ENCODE peak calls at places on chromosomes 13 and 19, in six cellular contexts. A is CD8-positive, alpha-beta T cell; V is left ventricle myocardium inferior; X is MG63; T is epithelial cell of proximal tubule; F is dorsolateral prefrontal cortex. W is an unnamed sample.

GRCh38 chr13:37446503-37446902 is 152.1 kb downstream of the POSTN start:
- DNase-seq in T (peak), A (no peak), X (peak), F (no peak), V (no peak), W (no peak)

GRCh38 chr13:72221276-72221962 is 354.4 kb upstream of the DACH1 start:
- DNase-seq in F (no peak), A (no peak), V (no peak), T (no peak), X (peak), W (no peak)

GRCh38 chr13:40315416-40316064 is 350.9 kb downstream of the FOXO1 start:
- DNase-seq in X (no peak), F (no peak), A (no peak), V (no peak), T (no peak), W (no peak)

GRCh38 chr19:17184381-17184841 is 30.7 kb upstream of the USE1 start:
- DNase-seq in V (no peak), F (no peak), T (no peak), X (no peak), A (peak), W (no peak)

GRCh38 chr19:13044160-13044853 is 49.0 kb downstream of the NFIX start:
- DNase-seq in A (peak), V (no peak), X (peak), T (no peak), F (no peak), W (no peak)

GRCh38 chr19:18274776-18275356 is 614 bp upstream of the IQCN start:
- DNase-seq in V (peak), A (no peak), X (peak), T (no peak), F (peak), W (peak)

GRCh38 chr13:102846261-102847015 is 606 bp downstream of the ERCC5 start:
- DNase-seq in X (peak), F (peak), V (peak), A (peak), T (no peak), W (no peak)

GRCh38 chr13:29513002-29513980 is 82.2 kb downstream of the SLC7A1 start:
- DNase-seq in X (peak), T (no peak), V (no peak), F (no peak), A (no peak), W (no peak)

GRCh38 chr13:82800391-82800790 is 1081.9 kb downstream of the SLITRK1 start:
- DNase-seq in T (no peak), X (no peak), F (no peak), A (no peak), V (no peak), W (no peak)

GRCh38 chr13:48424212-48424611 is 11.3 kb upstream of the LPAR6 start:
- DNase-seq in V (no peak), F (no peak), X (no peak), A (no peak), T (no peak), W (no peak)

GRCh38 chr13:23159205-23159586 is 21.6 kb upstream of the SGCG start:
- DNase-seq in T (no peak), F (no peak), A (no peak), X (peak), V (peak), W (no peak)

DNA sequence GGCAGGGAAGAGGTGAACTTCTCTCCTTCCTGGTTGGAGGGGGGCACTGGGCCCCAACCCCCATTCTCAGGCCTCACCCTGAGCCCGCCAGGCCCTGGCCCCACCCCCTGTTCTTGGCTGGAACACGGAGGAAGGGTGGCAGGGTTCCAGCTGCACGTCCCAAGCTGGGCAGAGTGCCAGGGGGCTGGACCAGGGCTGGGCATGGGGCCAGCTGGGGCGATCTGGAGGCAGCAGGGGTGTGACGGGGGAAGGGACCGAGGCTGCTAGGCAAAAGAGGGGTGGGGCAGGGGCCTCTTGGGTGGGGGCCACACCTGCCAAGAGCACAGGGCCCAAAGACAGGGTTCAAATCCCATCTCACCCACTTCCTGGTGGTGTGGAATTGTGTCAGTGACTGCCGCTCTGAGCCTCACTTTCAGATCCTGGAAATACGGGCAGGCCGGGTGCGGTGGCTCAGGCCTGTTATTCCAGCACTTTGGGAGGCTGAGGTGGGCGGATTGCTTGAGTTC is 2.2 kb downstream of the HIF3A start:
- DNase-seq in F (peak), V (peak), T (no peak), X (peak), A (no peak), W (peak)
- H3K4me3 ChIP-seq in F (peak), V (peak), T (no peak), X (no peak), A (no peak), W (no peak)

DNA sequence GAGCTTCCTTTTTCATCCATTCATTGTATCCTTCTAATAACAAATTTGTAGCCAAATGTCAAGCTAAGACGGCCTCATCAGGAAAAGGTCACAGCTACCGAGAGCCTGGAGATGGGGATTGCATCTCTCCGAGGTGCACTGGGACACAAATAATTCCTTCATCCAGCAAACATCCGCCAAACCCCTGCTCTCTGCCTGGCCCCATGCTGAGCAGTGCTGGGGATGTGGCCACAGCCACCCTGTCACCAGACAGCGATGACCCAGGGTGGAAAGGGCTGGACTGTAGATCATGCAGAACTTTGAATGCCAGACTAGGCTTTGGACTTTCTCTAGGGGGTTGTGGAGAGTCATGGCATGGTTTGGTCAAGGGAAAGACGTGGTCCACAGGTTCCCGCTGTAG is 1.9 kb downstream of the TOMM40 start:
- DNase-seq in F (no peak), T (no peak), V (no peak), A (no peak), X (no peak), W (no peak)
- H3K4me3 ChIP-seq in F (no peak), T (no peak), V (no peak), A (no peak), X (peak), W (peak)

DNA sequence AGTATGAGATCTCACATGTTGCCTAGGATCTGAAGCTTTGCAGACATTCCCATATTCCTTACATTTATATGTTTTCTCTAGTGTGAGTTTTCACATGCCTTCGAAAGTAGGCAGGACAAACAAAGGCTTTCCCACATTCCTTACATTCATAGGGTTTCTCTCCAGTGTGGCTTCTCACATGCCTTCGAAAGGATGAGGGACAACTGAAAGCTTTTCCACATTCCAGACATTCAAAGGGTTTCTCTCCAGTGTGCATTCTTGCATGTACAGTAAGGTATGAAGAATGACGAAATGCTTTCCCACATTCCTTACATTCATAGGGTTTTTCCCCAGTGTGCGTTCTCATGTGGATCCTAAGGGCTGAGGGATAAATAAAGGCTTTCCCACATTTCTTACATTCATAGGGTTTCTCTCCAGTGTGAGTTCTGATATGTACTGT is 14.2 kb downstream of the ZNF699 start:
- DNase-seq in V (no peak), F (no peak), A (no peak), T (no peak), X (no peak), W (no peak)
- H3K4me3 ChIP-seq in V (no peak), F (no peak), A (peak), T (no peak), X (no peak), W (no peak)

GRCh38 chr19:11505504-11506100 is at the start of gene ZNF653:
- DNase-seq in A (peak), F (peak), X (peak), V (peak), T (peak), W (peak)
- H3K4me3 ChIP-seq in A (peak), F (peak), X (peak), V (peak), T (peak), W (peak)

DNA sequence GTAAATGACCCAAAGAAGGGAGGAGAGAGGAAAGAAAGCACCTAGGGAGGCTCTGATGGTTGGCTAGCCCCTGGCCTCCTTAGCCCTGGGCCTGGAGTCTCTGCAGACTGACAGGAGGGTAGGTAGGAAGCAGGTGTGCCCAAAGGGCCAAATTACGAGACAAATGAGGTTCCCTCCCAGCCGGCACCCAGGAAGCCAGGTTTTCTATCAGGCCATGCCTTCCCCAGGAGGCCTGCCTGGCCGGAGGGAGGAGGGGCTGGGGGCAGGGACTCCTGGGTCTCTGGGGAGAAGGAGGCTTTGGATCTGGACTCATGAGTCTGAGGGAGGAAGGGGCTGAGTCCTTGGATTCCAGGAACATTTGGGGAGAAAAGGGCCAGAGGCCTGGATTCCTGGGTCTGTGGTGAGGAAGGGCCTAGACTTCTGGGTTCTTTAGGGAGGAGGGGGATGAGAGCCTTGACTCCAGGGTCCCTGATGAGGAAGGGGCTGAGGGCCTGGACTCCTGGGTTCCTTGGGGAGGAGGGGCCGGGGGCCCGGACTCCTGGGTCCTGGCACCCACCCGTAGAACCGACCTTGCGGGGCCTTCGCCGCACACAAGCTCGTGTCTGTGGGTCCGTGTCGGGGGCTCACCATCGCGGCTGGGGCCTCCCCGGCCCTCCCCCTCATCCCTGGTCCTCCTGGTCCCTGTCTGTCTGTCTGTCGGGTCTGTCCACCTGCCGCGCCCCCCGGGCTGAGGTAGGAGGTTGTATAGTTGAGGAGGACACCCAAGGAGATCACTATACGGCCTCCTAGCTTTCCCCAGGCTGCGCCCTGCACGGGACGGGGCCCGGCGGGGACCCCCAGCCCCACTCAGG is 840 bp upstream of the SPACA6 start:
- DNase-seq in V (no peak), A (no peak), F (no peak), X (no peak), T (no peak), W (no peak)
- H3K4me3 ChIP-seq in V (peak), A (no peak), F (peak), X (no peak), T (peak), W (no peak)

GRCh38 chr19:41376241-41376997 is at the start of gene TMEM91:
- DNase-seq in X (no peak), T (no peak), F (no peak), A (no peak), V (peak), W (no peak)
- H3K4me3 ChIP-seq in X (no peak), T (peak), F (peak), A (peak), V (peak), W (no peak)

DNA sequence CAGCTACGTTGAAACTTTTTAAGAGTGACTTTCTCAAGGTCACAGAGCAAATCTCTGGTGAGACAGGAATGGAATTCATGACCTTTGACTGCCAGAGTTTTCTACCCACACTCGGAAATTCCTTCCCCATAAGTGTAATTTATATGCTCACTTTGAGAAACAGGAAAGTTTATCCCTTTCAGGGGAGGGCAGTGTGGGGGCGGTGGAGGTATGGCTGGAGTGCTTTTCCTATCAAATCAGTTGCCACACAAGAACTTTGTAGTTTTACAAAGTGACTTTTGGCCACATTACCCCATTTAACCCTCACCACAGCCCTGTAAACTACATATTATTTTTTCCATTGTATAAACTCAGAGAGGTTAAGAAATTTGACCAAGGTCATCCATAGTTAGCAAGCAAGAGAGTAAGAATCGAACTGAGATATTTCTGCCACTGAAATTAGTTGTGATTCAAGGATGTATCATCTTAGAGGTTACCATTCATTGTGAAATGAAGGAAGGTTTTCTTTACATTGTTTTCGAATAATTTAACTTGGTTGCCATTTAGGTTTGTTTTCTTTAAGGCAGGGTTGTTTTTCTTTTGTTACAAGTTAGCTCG is 5.9 kb downstream of the KLF12 start:
- DNase-seq in A (no peak), F (no peak), X (peak), T (no peak), V (no peak), W (no peak)
- H3K4me3 ChIP-seq in A (no peak), F (no peak), X (no peak), T (no peak), V (no peak), W (no peak)